ENCODE peak calls at places on chromosome 7, in four cellular contexts. One of them, this sample, is unnamed.

GRCh38 chr7:44212018-44212417 is 11.2 kb downstream of the YKT6 start:
- DNase-seq in IMR-90: no peak
- DNase-seq in NCI-H460: no peak
- DNase-seq in CD8-positive, alpha-beta T cell: no peak
- DNase-seq in this sample: no peak

GRCh38 chr7:24756545-24756988 is 697 bp downstream of the GSDME start:
- DNase-seq in IMR-90: peak
- DNase-seq in NCI-H460: no peak
- DNase-seq in CD8-positive, alpha-beta T cell: no peak
- DNase-seq in this sample: no peak

GRCh38 chr7:151539055-151539714 is 19.5 kb upstream of the RHEB start:
- DNase-seq in IMR-90: peak
- DNase-seq in NCI-H460: no peak
- DNase-seq in CD8-positive, alpha-beta T cell: no peak
- DNase-seq in this sample: no peak

GRCh38 chr7:32496052-32496813 is 944 bp downstream of the AVL9 start:
- DNase-seq in IMR-90: no peak
- DNase-seq in NCI-H460: no peak
- DNase-seq in CD8-positive, alpha-beta T cell: no peak
- DNase-seq in this sample: no peak

GRCh38 chr7:39085590-39086049 is 107.9 kb downstream of the POU6F2 start:
- DNase-seq in IMR-90: no peak
- DNase-seq in NCI-H460: peak
- DNase-seq in CD8-positive, alpha-beta T cell: no peak
- DNase-seq in this sample: no peak

GRCh38 chr7:5266148-5267028 is 16.4 kb upstream of the SLC29A4 start:
- DNase-seq in IMR-90: no peak
- DNase-seq in NCI-H460: no peak
- DNase-seq in CD8-positive, alpha-beta T cell: no peak
- DNase-seq in this sample: no peak

GRCh38 chr7:125661-126060 is 66.7 kb upstream of the FAM20C start:
- DNase-seq in IMR-90: no peak
- DNase-seq in NCI-H460: no peak
- DNase-seq in CD8-positive, alpha-beta T cell: no peak
- DNase-seq in this sample: no peak

GRCh38 chr7:117872565-117873055 is 631 bp downstream of the CTTNBP2 start:
- DNase-seq in IMR-90: no peak
- DNase-seq in NCI-H460: no peak
- DNase-seq in CD8-positive, alpha-beta T cell: no peak
- DNase-seq in this sample: no peak

GRCh38 chr7:28570113-28570969 is 158.0 kb downstream of the CREB5 start:
- DNase-seq in IMR-90: no peak
- DNase-seq in NCI-H460: no peak
- DNase-seq in CD8-positive, alpha-beta T cell: no peak
- DNase-seq in this sample: no peak

GRCh38 chr7:151940048-151940845 is 16.0 kb upstream of the GALNTL5 start:
- DNase-seq in IMR-90: peak
- DNase-seq in NCI-H460: peak
- DNase-seq in CD8-positive, alpha-beta T cell: no peak
- DNase-seq in this sample: no peak

GRCh38 chr7:147524726-147525245 is 1065.8 kb upstream of the C7orf33 start:
- DNase-seq in IMR-90: no peak
- DNase-seq in NCI-H460: no peak
- DNase-seq in CD8-positive, alpha-beta T cell: no peak
- DNase-seq in this sample: no peak

GRCh38 chr7:155358948-155359712 is 61.5 kb downstream of the INSIG1 start:
- DNase-seq in IMR-90: no peak
- DNase-seq in NCI-H460: no peak
- DNase-seq in CD8-positive, alpha-beta T cell: no peak
- DNase-seq in this sample: no peak